ENCODE peak calls at places on chromosomes 3 and 15, in eight cellular contexts. Y is kidney, W is endodermal cell, D is colonic mucosa, K is mesenchymal stem cell, C is neuronal stem cell, R is GM23248, U is IMR-90. N is an unnamed sample.

GRCh38 chr15:40743921-40744809 is 10.9 kb downstream of the RMDN3 start:
- DNase-seq in Y (no peak), W (no peak), D (peak), K (peak), C (no peak), R (peak), U (peak), N (peak)

GRCh38 chr3:58551636-58552180 is 14.7 kb upstream of the ACOX2 start:
- DNase-seq in Y (no peak), W (no peak), D (no peak), K (no peak), C (no peak), R (no peak), U (no peak), N (no peak)

GRCh38 chr15:68775671-68776476 is 44.8 kb downstream of the ANP32A start:
- DNase-seq in Y (peak), W (no peak), D (peak), K (no peak), C (no peak), R (peak), U (peak), N (no peak)

GRCh38 chr3:173739716-173740115 is 342.2 kb downstream of the NLGN1 start:
- DNase-seq in Y (no peak), W (no peak), D (no peak), K (peak), C (no peak), R (no peak), U (peak), N (no peak)

GRCh38 chr3:8622873-8623725 is 21.5 kb downstream of the SSUH2 start:
- DNase-seq in Y (peak), W (peak), D (peak), K (peak), C (peak), R (peak), U (peak), N (no peak)

GRCh38 chr15:75038948-75039533 is 15.7 kb downstream of the PPCDC start:
- DNase-seq in Y (no peak), W (no peak), D (no peak), K (no peak), C (no peak), R (no peak), U (no peak), N (no peak)

GRCh38 chr3:33099109-33099645 is 2.2 kb upstream of the GLB1 start:
- DNase-seq in Y (no peak), W (no peak), D (no peak), K (no peak), C (no peak), R (no peak), U (no peak), N (no peak)

GRCh38 chr3:17290894-17291293 is 406.1 kb downstream of the PLCL2 start:
- DNase-seq in Y (no peak), W (no peak), D (no peak), K (no peak), C (no peak), R (peak), U (no peak), N (no peak)

GRCh38 chr3:177447938-177448337 is 250.7 kb upstream of the TBL1XR1 start:
- DNase-seq in Y (peak), W (no peak), D (peak), K (no peak), C (no peak), R (no peak), U (no peak), N (peak)

GRCh38 chr3:61985020-61985419 is 388.3 kb downstream of the FEZF2 start:
- DNase-seq in Y (no peak), W (no peak), D (no peak), K (peak), C (no peak), R (peak), U (peak), N (no peak)

GRCh38 chr3:167872941-167873340 is 137.4 kb downstream of the SERPINI1 start:
- DNase-seq in Y (no peak), W (no peak), D (no peak), K (no peak), C (no peak), R (peak), U (no peak), N (no peak)

DNA sequence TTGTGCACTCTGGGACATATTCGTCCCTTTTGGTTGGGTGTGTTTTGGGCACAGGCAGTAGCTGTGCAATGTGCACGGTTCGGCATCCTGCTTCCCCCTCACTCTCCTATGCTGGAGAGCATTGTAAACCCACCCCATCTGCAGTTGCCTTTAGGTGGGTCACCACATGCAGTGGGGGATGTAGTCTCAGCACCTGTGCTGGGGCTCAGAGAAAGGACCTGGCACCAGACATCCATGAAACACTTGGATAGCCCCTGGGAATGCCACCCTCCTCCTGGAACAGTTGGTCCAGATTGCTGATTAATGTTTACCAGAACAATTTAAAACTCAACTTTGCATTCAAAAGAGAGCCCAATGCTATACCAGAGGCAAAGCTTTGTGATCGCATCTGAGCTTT is 123.9 kb upstream of the MEF2A start:
- DNase-seq in Y (peak), W (peak), D (no peak), K (no peak), C (no peak), R (no peak), U (no peak), N (no peak)
- H3K9ac ChIP-seq in Y (no peak), W (no peak), D (no peak), K (peak), C (no peak), R (peak), U (no peak), N (no peak)

GRCh38 chr15:62482715-62483429 is 317.8 kb upstream of the C2CD4B start:
- DNase-seq in Y (no peak), W (peak), D (no peak), K (peak), C (peak), R (peak), U (peak), N (no peak)
- H3K9ac ChIP-seq in Y (no peak), W (no peak), D (no peak), K (peak), C (peak), R (peak), U (peak), N (no peak)

DNA sequence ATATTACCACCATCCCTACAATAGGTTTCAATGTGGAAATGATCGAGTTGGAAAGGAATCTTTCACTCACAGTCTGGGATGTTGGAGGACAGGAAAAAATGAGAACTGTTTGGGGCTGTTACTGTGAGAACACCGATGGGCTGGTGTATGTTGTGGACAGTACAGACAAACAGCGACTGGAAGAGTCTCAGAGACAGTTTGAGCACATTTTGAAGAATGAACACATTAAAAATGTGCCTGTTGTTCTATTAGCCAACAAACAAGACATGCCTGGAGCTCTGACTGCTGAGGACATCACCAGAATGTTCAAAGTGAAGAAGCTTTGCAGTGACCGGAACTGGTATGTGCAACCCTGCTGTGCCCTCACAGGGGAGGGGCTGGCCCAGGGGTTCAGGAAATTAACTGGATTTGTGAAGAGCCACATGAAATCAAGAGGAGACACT is 520 bp downstream of the ARL14 start:
- DNase-seq in Y (no peak), W (peak), D (peak), K (peak), C (no peak), R (peak), U (peak), N (no peak)
- H3K9ac ChIP-seq in Y (no peak), W (no peak), D (peak), K (no peak), C (no peak), R (no peak), U (no peak), N (peak)

DNA sequence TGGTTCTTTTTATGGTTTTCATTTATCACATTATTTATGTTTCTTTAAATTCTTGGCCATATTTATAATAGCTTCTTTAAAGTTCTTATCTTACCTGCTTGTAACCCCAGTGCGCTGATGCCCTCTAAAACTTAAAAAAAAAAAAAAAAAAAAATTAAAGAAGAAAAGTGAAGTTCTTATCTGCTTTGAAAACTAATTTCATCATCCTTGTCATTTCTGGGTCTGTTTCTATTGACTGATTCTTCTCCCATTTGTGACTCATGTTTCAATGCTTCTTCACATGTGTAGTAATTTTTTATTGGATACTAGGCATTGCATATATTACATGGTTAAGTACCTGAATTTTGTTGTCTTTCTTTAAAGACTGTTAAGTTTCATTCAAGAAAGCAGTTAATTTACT is 3.4 kb upstream of the SEC22A start:
- DNase-seq in Y (no peak), W (no peak), D (no peak), K (no peak), C (no peak), R (no peak), U (no peak), N (no peak)
- H3K9ac ChIP-seq in Y (no peak), W (no peak), D (no peak), K (no peak), C (no peak), R (no peak), U (no peak), N (no peak)